ENCODE peak calls at places on chromosomes 3 and 15, in four cellular contexts. One of them, this sample, is unnamed.

GRCh38 chr15:90680371-90680935 is 36.7 kb upstream of the BLM start:
- DNase-seq in tibial nerve: peak
- DNase-seq in left ventricle myocardium inferior: no peak
- DNase-seq in tibial artery: peak
- DNase-seq in this sample: peak

GRCh38 chr3:181103605-181104004 is 114.1 kb upstream of the DNAJC19 start:
- DNase-seq in tibial artery: no peak
- DNase-seq in left ventricle myocardium inferior: no peak
- DNase-seq in tibial nerve: no peak
- DNase-seq in this sample: no peak

GRCh38 chr3:129276385-129276784 is 2.3 kb upstream of the HMCES start:
- DNase-seq in left ventricle myocardium inferior: no peak
- DNase-seq in tibial artery: no peak
- DNase-seq in tibial nerve: no peak
- DNase-seq in this sample: no peak

GRCh38 chr3:107661447-107662108 is 138.8 kb downstream of the BBX start:
- DNase-seq in tibial artery: no peak
- DNase-seq in left ventricle myocardium inferior: no peak
- DNase-seq in tibial nerve: no peak
- DNase-seq in this sample: peak

GRCh38 chr3:82080792-82081191 is 319.3 kb upstream of the GBE1 start:
- DNase-seq in left ventricle myocardium inferior: no peak
- DNase-seq in tibial artery: no peak
- DNase-seq in tibial nerve: no peak
- DNase-seq in this sample: no peak

GRCh38 chr15:56672721-56673120 is 60.6 kb downstream of the ZNF280D start:
- DNase-seq in left ventricle myocardium inferior: no peak
- DNase-seq in tibial nerve: no peak
- DNase-seq in tibial artery: no peak
- DNase-seq in this sample: peak

GRCh38 chr15:101126618-101127502 is 125.0 kb downstream of the CHSY1 start:
- DNase-seq in left ventricle myocardium inferior: no peak
- DNase-seq in tibial nerve: no peak
- DNase-seq in tibial artery: no peak
- DNase-seq in this sample: peak

GRCh38 chr3:140290105-140290504 is 355.1 kb downstream of the CLSTN2 start:
- DNase-seq in tibial artery: no peak
- DNase-seq in tibial nerve: no peak
- DNase-seq in left ventricle myocardium inferior: no peak
- DNase-seq in this sample: peak

GRCh38 chr3:10192953-10193691 is 28.4 kb downstream of the IRAK2 start:
- DNase-seq in tibial artery: peak
- DNase-seq in left ventricle myocardium inferior: no peak
- DNase-seq in tibial nerve: no peak
- DNase-seq in this sample: peak

GRCh38 chr15:51077565-51078153 is 17.0 kb downstream of the TNFAIP8L3 start:
- DNase-seq in tibial artery: peak
- DNase-seq in left ventricle myocardium inferior: peak
- DNase-seq in tibial nerve: peak
- DNase-seq in this sample: peak

GRCh38 chr15:60183366-60183765 is 179.3 kb downstream of the FOXB1 start:
- DNase-seq in left ventricle myocardium inferior: no peak
- DNase-seq in tibial artery: no peak
- DNase-seq in tibial nerve: no peak
- DNase-seq in this sample: no peak

GRCh38 chr3:114043205-114043604 is 13.1 kb downstream of the CCDC191 start:
- DNase-seq in tibial nerve: no peak
- DNase-seq in tibial artery: no peak
- DNase-seq in left ventricle myocardium inferior: no peak
- DNase-seq in this sample: no peak

GRCh38 chr3:43477600-43477999 is 144.2 kb downstream of the ANO10 start:
- DNase-seq in tibial artery: no peak
- DNase-seq in left ventricle myocardium inferior: peak
- DNase-seq in tibial nerve: no peak
- DNase-seq in this sample: no peak

GRCh38 chr3:85159376-85159775 is 200.6 kb downstream of the CADM2 start:
- DNase-seq in tibial artery: no peak
- DNase-seq in tibial nerve: no peak
- DNase-seq in left ventricle myocardium inferior: no peak
- DNase-seq in this sample: no peak

GRCh38 chr15:26970712-26971210 is at the start of gene GABRG3:
- DNase-seq in tibial nerve: no peak
- DNase-seq in tibial artery: no peak
- DNase-seq in left ventricle myocardium inferior: no peak
- DNase-seq in this sample: no peak

GRCh38 chr15:68186671-68187397 is 18.3 kb downstream of the CALML4 start:
- DNase-seq in left ventricle myocardium inferior: no peak
- DNase-seq in tibial artery: no peak
- DNase-seq in tibial nerve: no peak
- DNase-seq in this sample: peak

GRCh38 chr15:48242015-48242414 is 35.9 kb downstream of the SLC12A1 start:
- DNase-seq in tibial artery: no peak
- DNase-seq in tibial nerve: no peak
- DNase-seq in left ventricle myocardium inferior: no peak
- DNase-seq in this sample: no peak

GRCh38 chr3:182148360-182148759 is 436.6 kb downstream of the SOX2 start:
- DNase-seq in tibial artery: no peak
- DNase-seq in tibial nerve: no peak
- DNase-seq in left ventricle myocardium inferior: no peak
- DNase-seq in this sample: no peak

GRCh38 chr3:16488637-16489036 is 24.9 kb downstream of the RFTN1 start:
- DNase-seq in left ventricle myocardium inferior: no peak
- DNase-seq in tibial artery: no peak
- DNase-seq in tibial nerve: no peak
- DNase-seq in this sample: no peak

GRCh38 chr15:63593705-63594671 is 3.2 kb upstream of the FBXL22 start:
- DNase-seq in tibial nerve: no peak
- DNase-seq in left ventricle myocardium inferior: no peak
- DNase-seq in tibial artery: no peak
- DNase-seq in this sample: no peak

GRCh38 chr3:89246326-89246725 is 138.9 kb downstream of the EPHA3 start:
- DNase-seq in tibial nerve: no peak
- DNase-seq in tibial artery: no peak
- DNase-seq in left ventricle myocardium inferior: no peak
- DNase-seq in this sample: no peak

GRCh38 chr15:39944711-39945110 is 10.8 kb downstream of the EIF2AK4 start:
- DNase-seq in tibial artery: no peak
- DNase-seq in left ventricle myocardium inferior: no peak
- DNase-seq in tibial nerve: no peak
- DNase-seq in this sample: peak

GRCh38 chr3:172918568-172919296 is 168.2 kb downstream of the ECT2 start:
- DNase-seq in tibial nerve: no peak
- DNase-seq in tibial artery: no peak
- DNase-seq in left ventricle myocardium inferior: no peak
- DNase-seq in this sample: no peak

GRCh38 chr3:115974940-115975339 is 351.6 kb downstream of the GAP43 start:
- DNase-seq in tibial artery: no peak
- DNase-seq in left ventricle myocardium inferior: no peak
- DNase-seq in tibial nerve: no peak
- DNase-seq in this sample: no peak

GRCh38 chr3:195697582-195698324 is 23.0 kb upstream of the MUC20 start:
- DNase-seq in tibial artery: peak
- DNase-seq in tibial nerve: peak
- DNase-seq in left ventricle myocardium inferior: no peak
- DNase-seq in this sample: peak

GRCh38 chr3:171454026-171454425 is 6.2 kb downstream of the TNIK start:
- DNase-seq in tibial nerve: no peak
- DNase-seq in tibial artery: no peak
- DNase-seq in left ventricle myocardium inferior: no peak
- DNase-seq in this sample: no peak

GRCh38 chr3:29346828-29347227 is 66.0 kb downstream of the RBMS3 start:
- DNase-seq in tibial nerve: no peak
- DNase-seq in left ventricle myocardium inferior: no peak
- DNase-seq in tibial artery: no peak
- DNase-seq in this sample: peak

GRCh38 chr3:175325440-175325839 is 466.3 kb downstream of the NAALADL2 start:
- DNase-seq in tibial artery: no peak
- DNase-seq in tibial nerve: no peak
- DNase-seq in left ventricle myocardium inferior: no peak
- DNase-seq in this sample: no peak

GRCh38 chr15:66876423-66876730 is 174.3 kb downstream of the SMAD6 start:
- DNase-seq in left ventricle myocardium inferior: no peak
- DNase-seq in tibial nerve: no peak
- DNase-seq in tibial artery: no peak
- DNase-seq in this sample: no peak

GRCh38 chr3:31247850-31248618 is 284.7 kb upstream of the STT3B start:
- DNase-seq in tibial artery: no peak
- DNase-seq in left ventricle myocardium inferior: no peak
- DNase-seq in tibial nerve: no peak
- DNase-seq in this sample: no peak

GRCh38 chr3:50316657-50317242 is 5.8 kb downstream of the HYAL2 start:
- DNase-seq in left ventricle myocardium inferior: no peak
- DNase-seq in tibial artery: no peak
- DNase-seq in tibial nerve: no peak
- DNase-seq in this sample: no peak

GRCh38 chr3:99648496-99648895 is 10.1 kb downstream of the COL8A1 start:
- DNase-seq in tibial artery: no peak
- DNase-seq in left ventricle myocardium inferior: no peak
- DNase-seq in tibial nerve: no peak
- DNase-seq in this sample: no peak

GRCh38 chr3:12371525-12372140 is 82.8 kb downstream of the PPARG start:
- DNase-seq in tibial nerve: no peak
- DNase-seq in left ventricle myocardium inferior: peak
- DNase-seq in tibial artery: no peak
- DNase-seq in this sample: no peak

GRCh38 chr3:171982829-171983228 is 56.5 kb upstream of the FNDC3B start:
- DNase-seq in left ventricle myocardium inferior: no peak
- DNase-seq in tibial artery: no peak
- DNase-seq in tibial nerve: no peak
- DNase-seq in this sample: peak

GRCh38 chr3:49131040-49131439 is 1.8 kb downstream of the LAMB2 start:
- DNase-seq in left ventricle myocardium inferior: no peak
- DNase-seq in tibial artery: no peak
- DNase-seq in tibial nerve: no peak
- DNase-seq in this sample: no peak

GRCh38 chr3:101675709-101676218 is 1.2 kb downstream of the ZBTB11 start:
- DNase-seq in left ventricle myocardium inferior: no peak
- DNase-seq in tibial artery: peak
- DNase-seq in tibial nerve: peak
- DNase-seq in this sample: no peak

GRCh38 chr3:129382366-129382765 is 46.1 kb downstream of the EFCAB12 start:
- DNase-seq in tibial artery: no peak
- DNase-seq in left ventricle myocardium inferior: no peak
- DNase-seq in tibial nerve: no peak
- DNase-seq in this sample: no peak

GRCh38 chr15:80251505-80252280 is at the start of gene CTXND1:
- DNase-seq in tibial nerve: no peak
- DNase-seq in left ventricle myocardium inferior: no peak
- DNase-seq in tibial artery: no peak
- DNase-seq in this sample: no peak
- H3K4me3 ChIP-seq in tibial nerve: peak
- H3K4me3 ChIP-seq in left ventricle myocardium inferior: peak
- H3K4me3 ChIP-seq in tibial artery: peak
- H3K4me3 ChIP-seq in this sample: no peak

GRCh38 chr3:68479779-68480178 is 452.6 kb downstream of the TAFA4 start:
- DNase-seq in tibial nerve: no peak
- DNase-seq in left ventricle myocardium inferior: no peak
- DNase-seq in tibial artery: no peak
- DNase-seq in this sample: no peak
- TF ChIP-seq CTCF in tibial nerve: no peak
- TF ChIP-seq CTCF in left ventricle myocardium inferior: no peak
- TF ChIP-seq CTCF in tibial artery: no peak
- TF ChIP-seq CTCF in this sample: no peak

GRCh38 chr3:71433631-71434030 is 149.9 kb downstream of the FOXP1 start:
- DNase-seq in tibial nerve: no peak
- DNase-seq in tibial artery: no peak
- DNase-seq in left ventricle myocardium inferior: no peak
- DNase-seq in this sample: no peak
- H3K4me3 ChIP-seq in tibial nerve: no peak
- H3K4me3 ChIP-seq in tibial artery: no peak
- H3K4me3 ChIP-seq in left ventricle myocardium inferior: no peak
- H3K4me3 ChIP-seq in this sample: no peak

GRCh38 chr3:118863731-118864322 is 170.8 kb downstream of the IGSF11 start:
- DNase-seq in tibial nerve: no peak
- DNase-seq in tibial artery: no peak
- DNase-seq in left ventricle myocardium inferior: no peak
- DNase-seq in this sample: peak
- TF ChIP-seq CTCF in tibial nerve: no peak
- TF ChIP-seq CTCF in tibial artery: no peak
- TF ChIP-seq CTCF in left ventricle myocardium inferior: no peak
- TF ChIP-seq CTCF in this sample: no peak

GRCh38 chr15:24856397-24857093 is 98.2 kb upstream of the SNRPN start:
- DNase-seq in left ventricle myocardium inferior: peak
- DNase-seq in tibial nerve: no peak
- DNase-seq in tibial artery: no peak
- DNase-seq in this sample: no peak
- H3K4me3 ChIP-seq in left ventricle myocardium inferior: peak
- H3K4me3 ChIP-seq in tibial nerve: no peak
- H3K4me3 ChIP-seq in tibial artery: peak
- H3K4me3 ChIP-seq in this sample: no peak

GRCh38 chr3:111277226-111277625 is 205.6 kb downstream of the NECTIN3 start:
- DNase-seq in left ventricle myocardium inferior: no peak
- DNase-seq in tibial artery: no peak
- DNase-seq in tibial nerve: no peak
- DNase-seq in this sample: peak
- TF ChIP-seq CTCF in left ventricle myocardium inferior: no peak
- TF ChIP-seq CTCF in tibial artery: no peak
- TF ChIP-seq CTCF in tibial nerve: no peak
- TF ChIP-seq CTCF in this sample: peak

GRCh38 chr3:165837058-165837525 is at the start of gene BCHE:
- DNase-seq in tibial artery: peak
- DNase-seq in left ventricle myocardium inferior: peak
- DNase-seq in tibial nerve: no peak
- DNase-seq in this sample: no peak
- H3K4me3 ChIP-seq in tibial artery: no peak
- H3K4me3 ChIP-seq in left ventricle myocardium inferior: peak
- H3K4me3 ChIP-seq in tibial nerve: no peak
- H3K4me3 ChIP-seq in this sample: no peak

DNA sequence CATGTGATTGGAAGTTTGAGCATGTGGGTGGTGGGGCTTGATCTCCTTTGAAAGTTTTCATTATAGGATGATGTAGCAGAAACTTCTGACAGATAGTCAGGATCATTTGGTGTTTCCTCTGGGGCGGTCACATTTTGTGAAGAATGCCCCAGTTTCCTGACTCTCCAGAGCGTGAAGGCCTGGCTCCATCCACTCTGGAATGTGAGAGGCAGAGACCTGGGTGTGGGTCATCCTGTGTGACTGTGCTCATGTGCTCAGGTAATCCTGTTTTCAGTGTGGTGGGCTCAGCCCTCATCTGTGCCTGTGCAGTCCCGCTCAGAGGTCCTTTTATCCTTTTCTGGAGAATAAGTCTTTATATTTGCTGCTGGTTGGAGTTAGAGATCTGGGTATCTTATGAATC is 81.0 kb downstream of the RGMA start:
- DNase-seq in tibial nerve: no peak
- DNase-seq in left ventricle myocardium inferior: no peak
- DNase-seq in tibial artery: no peak
- DNase-seq in this sample: no peak
- TF ChIP-seq CTCF in tibial nerve: no peak
- TF ChIP-seq CTCF in left ventricle myocardium inferior: no peak
- TF ChIP-seq CTCF in tibial artery: no peak
- TF ChIP-seq CTCF in this sample: no peak

GRCh38 chr3:146542968-146543367 is 1.4 kb downstream of the PLSCR1 start:
- DNase-seq in tibial nerve: no peak
- DNase-seq in tibial artery: no peak
- DNase-seq in left ventricle myocardium inferior: no peak
- DNase-seq in this sample: no peak
- H3K4me3 ChIP-seq in tibial nerve: peak
- H3K4me3 ChIP-seq in tibial artery: peak
- H3K4me3 ChIP-seq in left ventricle myocardium inferior: peak
- H3K4me3 ChIP-seq in this sample: peak

GRCh38 chr3:156865732-156866131 is 39.6 kb downstream of the LEKR1 start:
- DNase-seq in left ventricle myocardium inferior: no peak
- DNase-seq in tibial nerve: no peak
- DNase-seq in tibial artery: no peak
- DNase-seq in this sample: peak
- TF ChIP-seq CTCF in left ventricle myocardium inferior: no peak
- TF ChIP-seq CTCF in tibial nerve: no peak
- TF ChIP-seq CTCF in tibial artery: no peak
- TF ChIP-seq CTCF in this sample: peak

This sample was measured in AG10803.